ENCODE peak calls at places on chromosomes 5 and 9, in five cellular contexts. M is HepG2, X is GM12878, B is SK-N-SH, O is H1. D is an unnamed sample.

GRCh38 chr5:172721455-172722308 is 49.3 kb downstream of the DUSP1 start:
- DNase-seq in M (no peak), X (no peak), B (no peak), O (no peak), D (no peak)

GRCh38 chr9:114002271-114002985 is 75.7 kb downstream of the AMBP start:
- DNase-seq in M (no peak), X (no peak), B (no peak), O (no peak), D (no peak)

GRCh38 chr9:100099722-100100042 is 639 bp downstream of the INVS start:
- DNase-seq in M (peak), X (no peak), B (peak), O (no peak), D (peak)

GRCh38 chr5:159052282-159053011 is 47.3 kb downstream of the EBF1 start:
- DNase-seq in M (no peak), X (no peak), B (no peak), O (no peak), D (no peak)

GRCh38 chr5:36575367-36575781 is 31.0 kb upstream of the SLC1A3 start:
- DNase-seq in M (no peak), X (no peak), B (no peak), O (no peak), D (no peak)

GRCh38 chr9:79572032-79572890 is 496 bp downstream of the TLE4 start:
- DNase-seq in M (no peak), X (no peak), B (peak), O (no peak), D (no peak)

GRCh38 chr5:67942451-67942830 is 273.1 kb upstream of the PIK3R1 start:
- DNase-seq in M (no peak), X (no peak), B (no peak), O (no peak), D (no peak)

GRCh38 chr9:11374961-11375360 is 762.2 kb upstream of the PTPRD start:
- DNase-seq in M (no peak), X (no peak), B (no peak), O (no peak), D (no peak)

GRCh38 chr9:21039302-21039701 is 7.9 kb upstream of the HACD4 start:
- DNase-seq in M (no peak), X (no peak), B (no peak), O (no peak), D (no peak)

GRCh38 chr5:75706775-75707174 is 10.5 kb downstream of the POC5 start:
- DNase-seq in M (no peak), X (no peak), B (no peak), O (no peak), D (no peak)
- H3K9ac ChIP-seq in M (no peak), X (no peak), B (no peak), O (no peak), D (no peak)

GRCh38 chr5:120621339-120621738 is 157.2 kb downstream of the PRR16 start:
- DNase-seq in M (no peak), X (no peak), B (no peak), O (no peak), D (no peak)
- H2AFZ ChIP-seq in M (no peak), X (no peak), B (no peak), O (no peak), D (no peak)

GRCh38 chr5:120684749-120685415 is 220.8 kb downstream of the PRR16 start:
- DNase-seq in M (no peak), X (no peak), B (peak), O (no peak), D (no peak)
- TF ChIP-seq JUND in M (no peak), X (no peak), B (no peak), O (no peak), D (no peak)

GRCh38 chr5:74643160-74643562 is 2.6 kb upstream of the ENC1 start:
- DNase-seq in M (peak), X (no peak), B (no peak), O (no peak), D (peak)

GRCh38 chr5:74640450-74641013 is at the start of gene ENC1:
- DNase-seq in M (peak), X (no peak), B (peak), O (peak), D (peak)

GRCh38 chr5:74641778-74642542 is 1.4 kb upstream of the ENC1 start:
- DNase-seq in M (peak), X (no peak), B (peak), O (no peak), D (peak)

GRCh38 chr5:74641014-74641777 is 668 bp upstream of the ENC1 start:
- DNase-seq in M (peak), X (no peak), B (peak), O (no peak), D (peak)

GRCh38 chr5:74642543-74642863 is 2.0 kb upstream of the ENC1 start:
- DNase-seq in M (no peak), X (no peak), B (no peak), O (no peak), D (no peak)
- H3K9ac ChIP-seq in M (peak), X (no peak), B (peak), O (no peak), D (no peak)

GRCh38 chr5:116759860-116760644 is 185.4 kb upstream of the SEMA6A start:
- DNase-seq in M (peak), X (no peak), B (no peak), O (no peak), D (no peak)
- H2AFZ ChIP-seq in M (no peak), X (no peak), B (no peak), O (no peak), D (no peak)

DNA sequence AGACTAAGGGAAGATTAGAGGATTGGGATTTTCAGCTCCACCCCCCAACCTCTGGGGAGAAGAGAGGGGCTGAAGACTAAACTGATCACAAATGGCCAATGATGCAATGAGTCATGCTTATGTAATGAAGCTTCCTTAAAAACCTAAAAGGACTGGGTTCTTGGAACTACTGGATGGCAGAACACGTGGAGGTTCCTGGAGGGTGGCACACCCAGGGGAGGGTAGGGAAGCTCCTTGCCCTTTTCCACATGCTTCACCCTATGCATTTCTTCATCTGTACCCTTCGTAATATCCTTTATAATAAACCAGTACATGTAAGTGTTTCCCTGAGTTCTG is 48.6 kb downstream of the ARHGEF28 start:
- DNase-seq in M (no peak), X (no peak), B (no peak), O (no peak), D (no peak)
- TF ChIP-seq JUND in M (no peak), X (no peak), B (no peak), O (no peak), D (no peak)